ENCODE peak calls at places on chromosomes 11 and 22, in four cellular contexts. N, Q, T and F are unnamed samples.
A peak's percentile ranks its signal among the peaks of the same experiment; 100 is the strongest.

GRCh38 chr22:24994070-24994763 is 41.7 kb downstream of the KIAA1671 start:
- DNase-seq in T (no peak), N (no peak), Q (no peak), F (no peak)

GRCh38 chr11:105000797-105001196 is 22.2 kb downstream of the CASP5 start:
- DNase-seq in N (peak; percentile 49), T (no peak), Q (no peak), F (no peak)

GRCh38 chr11:84105148-84105547 is 819.0 kb upstream of the CCDC90B start:
- DNase-seq in T (no peak), Q (no peak), N (no peak), F (no peak)

GRCh38 chr22:18063311-18063710 is 14.5 kb upstream of the PEX26 start:
- DNase-seq in Q (no peak), T (no peak), N (no peak), F (no peak)

GRCh38 chr11:68337399-68337835 is 25.0 kb downstream of the LRP5 start:
- DNase-seq in T (no peak), N (no peak), Q (no peak), F (no peak)

GRCh38 chr11:35167451-35167954 is 28.5 kb downstream of the CD44 start:
- DNase-seq in T (peak; percentile 59), N (no peak), Q (no peak), F (no peak)

GRCh38 chr22:45008853-45009751 is 703 bp downstream of the PHF21B start:
- DNase-seq in N (no peak), T (peak; percentile 9), Q (no peak), F (peak; percentile 26)

GRCh38 chr22:32528316-32528715 is 53.7 kb downstream of the FBXO7 start:
- DNase-seq in N (no peak), Q (no peak), T (no peak), F (no peak)

GRCh38 chr22:46433318-46433717 is 97.8 kb downstream of the TRMU start:
- DNase-seq in N (no peak), T (no peak), Q (no peak), F (peak; percentile 29)

GRCh38 chr11:114886644-114887259 is 208.4 kb downstream of the NXPE2 start:
- DNase-seq in T (no peak), N (no peak), Q (no peak), F (no peak)

GRCh38 chr22:29270475-29271271 is 2.6 kb downstream of the EWSR1 start:
- DNase-seq in Q (no peak), T (peak; percentile 28), N (no peak), F (no peak)

GRCh38 chr11:43035011-43035564 is 276.7 kb upstream of the API5 start:
- DNase-seq in Q (no peak), N (no peak), T (no peak), F (no peak)

GRCh38 chr11:68009391-68010000 is 631 bp upstream of the ALDH3B1 start:
- DNase-seq in N (no peak), T (peak; percentile 58), Q (peak; percentile 48), F (no peak)

GRCh38 chr22:36037102-36037758 is 8.6 kb upstream of the RBFOX2 start:
- DNase-seq in Q (no peak), N (no peak), T (no peak), F (no peak)

DNA sequence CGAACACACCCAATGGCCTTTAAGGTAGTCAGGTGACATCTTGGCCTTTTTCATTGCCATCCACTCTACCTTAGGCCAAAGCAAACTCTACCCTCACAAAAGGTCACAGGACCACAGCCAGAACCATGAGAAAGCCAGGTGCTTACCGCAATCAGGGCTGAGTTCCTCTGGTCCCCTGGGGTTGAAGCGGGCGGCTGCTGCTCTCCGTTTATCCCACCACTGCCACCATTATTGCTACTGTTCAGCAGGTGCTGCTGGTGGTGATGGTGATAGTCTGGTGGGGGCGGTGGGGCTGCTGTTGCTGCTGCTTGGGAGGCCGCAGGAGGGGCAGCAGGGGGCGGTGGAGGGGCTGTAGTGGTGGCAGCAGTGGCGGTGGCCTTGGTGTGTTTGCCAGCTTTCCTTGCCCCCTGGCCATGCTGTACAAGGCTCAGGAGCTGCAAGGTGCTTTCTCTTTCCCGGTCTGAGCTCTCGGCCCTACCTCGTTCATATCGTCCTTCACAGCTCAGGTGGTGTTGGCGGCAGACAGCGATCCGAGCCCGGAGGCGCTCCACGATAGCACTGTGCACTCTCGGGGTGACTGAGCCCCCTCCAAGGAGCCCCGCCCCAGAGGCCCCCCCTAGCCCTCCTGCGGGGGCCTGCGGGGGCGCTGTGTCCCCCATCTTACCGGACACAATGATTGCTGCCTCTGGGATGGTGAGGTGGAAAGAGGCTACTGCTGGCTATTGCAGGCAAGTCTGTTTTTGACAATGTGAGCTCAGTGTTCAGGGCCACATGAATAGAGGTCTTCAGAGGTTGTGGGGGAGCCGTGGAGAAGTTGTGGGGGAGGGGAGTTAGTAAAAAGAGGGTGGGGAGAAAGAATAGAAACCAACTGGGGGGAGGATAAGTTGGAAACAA is 1.5 kb downstream of the MAML2 start:
- DNase-seq in N (peak; percentile 73), Q (peak; percentile 83), T (peak; percentile 71), F (peak; percentile 86)
- H3K4me3 ChIP-seq in N (peak overlapping the region; percentile 99), Q (peak overlapping the region; percentile 80), T (peak overlapping the region; percentile 83), F (peak overlapping the region; percentile 85)

GRCh38 chr22:38966942-38967341 is 9.5 kb downstream of the APOBEC3A start:
- DNase-seq in N (no peak), Q (no peak), T (no peak), F (no peak)
- H3K4me3 ChIP-seq in N (no peak overlapping the region), Q (no peak overlapping the region), T (no peak overlapping the region), F (no peak overlapping the region)

DNA sequence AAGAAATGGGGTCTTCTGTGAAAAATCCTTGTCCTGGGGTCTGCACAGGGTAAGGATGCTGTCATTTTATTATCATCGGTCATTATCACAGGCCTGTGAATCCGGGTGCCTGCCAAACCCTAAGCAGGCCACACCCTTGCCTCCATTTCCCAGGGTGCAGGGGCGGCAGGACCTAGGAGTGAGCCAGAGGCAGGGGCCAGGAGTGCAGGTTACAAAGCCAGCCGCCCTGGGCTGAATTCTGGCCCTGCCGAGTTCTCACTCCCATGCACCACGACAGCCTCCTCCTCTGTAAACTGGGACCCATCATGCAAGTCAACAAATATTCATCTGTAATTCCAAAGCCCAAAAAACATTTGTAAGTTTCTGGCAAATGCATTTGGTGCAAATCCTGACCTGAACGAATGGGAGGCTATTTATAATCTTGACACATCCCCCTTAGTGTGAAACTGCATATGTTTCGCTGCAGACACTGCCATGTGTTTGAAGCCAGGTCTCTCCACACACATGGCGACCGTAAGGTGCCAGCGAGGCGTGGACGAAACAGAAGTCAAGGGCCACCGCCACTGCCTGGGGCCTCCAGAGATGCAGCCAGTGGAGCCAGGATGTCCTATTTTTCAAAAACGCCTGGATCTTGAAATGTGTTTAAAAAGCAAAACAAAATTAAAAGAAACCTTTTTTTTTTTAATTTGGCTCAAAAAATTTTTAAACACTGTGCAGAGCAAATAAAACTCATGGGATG is 6.7 kb downstream of the CD5 start:
- DNase-seq in Q (peak; percentile 36), N (no peak), T (no peak), F (no peak)
- H3K4me3 ChIP-seq in Q (no peak overlapping the region), N (no peak overlapping the region), T (no peak overlapping the region), F (no peak overlapping the region)

GRCh38 chr11:120058931-120059330 is 79.0 kb downstream of the TRIM29 start:
- DNase-seq in T (no peak), Q (no peak), N (no peak), F (no peak)
- H3K4me3 ChIP-seq in T (no peak overlapping the region), Q (no peak overlapping the region), N (no peak overlapping the region), F (no peak overlapping the region)

DNA sequence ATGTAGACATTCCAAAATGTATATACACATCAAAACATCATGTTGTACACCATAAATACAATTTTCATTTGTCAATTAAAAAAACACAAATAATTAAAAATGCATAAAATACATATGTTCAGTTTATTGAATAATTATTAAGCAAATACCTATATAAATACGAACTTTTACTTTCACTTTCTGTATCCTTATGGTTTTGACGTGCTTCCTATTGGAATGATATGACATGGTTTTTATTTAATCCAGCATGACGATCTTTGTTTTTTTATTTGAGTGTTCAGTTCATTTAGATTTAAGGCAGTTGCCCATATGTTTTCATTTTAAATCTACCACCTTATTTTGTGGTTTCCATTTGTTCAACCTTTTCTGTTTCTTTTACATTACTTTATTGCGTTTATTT is 198.3 kb upstream of the PLET1 start:
- DNase-seq in N (no peak), T (peak; percentile 4), Q (no peak), F (no peak)
- H3K4me3 ChIP-seq in N (no peak overlapping the region), T (peak overlapping the region; percentile 8), Q (no peak overlapping the region), F (no peak overlapping the region)

DNA sequence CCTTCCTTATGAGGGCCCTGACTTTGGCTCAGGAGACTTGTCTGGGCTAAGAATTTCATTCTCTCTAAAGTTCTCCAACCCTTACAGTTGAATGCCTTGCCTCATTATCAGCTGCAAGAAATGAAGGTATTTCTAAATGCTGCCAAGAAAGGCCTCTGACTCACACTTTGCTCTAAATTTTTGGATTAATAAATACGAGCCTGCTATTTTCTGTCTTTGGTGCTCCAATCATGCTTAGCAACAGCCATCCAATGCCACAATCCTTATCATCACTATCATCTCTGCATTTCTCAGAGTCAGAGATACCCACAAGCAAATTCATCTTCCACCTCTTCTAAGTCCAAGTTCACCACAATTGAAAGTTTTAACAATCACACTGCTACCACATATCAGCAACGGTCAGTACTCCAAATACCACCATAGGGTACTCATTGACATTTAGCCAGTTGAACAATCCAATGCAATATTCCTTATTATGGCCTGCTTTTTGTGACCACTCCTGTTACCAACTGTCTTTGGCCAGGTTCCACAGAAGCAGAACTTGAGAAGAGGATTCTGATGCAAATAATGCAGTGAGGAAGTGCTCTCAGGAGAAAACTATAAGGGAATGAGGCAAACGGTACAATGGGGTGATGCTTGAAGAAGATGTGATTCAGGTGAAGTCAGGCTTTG is 5.7 kb downstream of the PATE2 start:
- DNase-seq in N (no peak), Q (no peak), T (peak; percentile 60), F (no peak)
- H3K4me3 ChIP-seq in N (no peak overlapping the region), Q (no peak overlapping the region), T (no peak overlapping the region), F (no peak overlapping the region)

DNA sequence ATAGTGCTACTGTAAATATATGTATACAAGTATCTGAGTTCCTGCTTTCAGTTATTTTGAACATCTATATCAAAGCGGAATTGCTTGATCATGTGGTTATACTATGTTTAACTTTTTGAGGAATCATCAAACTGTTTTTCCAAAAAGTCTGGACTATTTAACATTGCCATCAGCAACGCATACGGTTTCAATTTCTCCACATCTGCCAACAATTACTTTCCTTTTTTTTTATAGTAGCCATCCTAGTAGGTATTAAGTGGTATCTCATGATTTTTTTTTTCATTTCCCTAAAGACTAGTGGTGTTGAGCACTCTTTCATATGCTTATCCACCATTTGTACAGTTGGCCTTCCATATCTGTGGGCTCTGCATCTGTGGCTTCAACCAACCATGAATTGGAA is 1.3 kb upstream of the UBE4A start:
- DNase-seq in T (no peak), N (no peak), Q (no peak), F (no peak)
- H3K4me3 ChIP-seq in T (no peak overlapping the region), N (no peak overlapping the region), Q (no peak overlapping the region), F (no peak overlapping the region)

DNA sequence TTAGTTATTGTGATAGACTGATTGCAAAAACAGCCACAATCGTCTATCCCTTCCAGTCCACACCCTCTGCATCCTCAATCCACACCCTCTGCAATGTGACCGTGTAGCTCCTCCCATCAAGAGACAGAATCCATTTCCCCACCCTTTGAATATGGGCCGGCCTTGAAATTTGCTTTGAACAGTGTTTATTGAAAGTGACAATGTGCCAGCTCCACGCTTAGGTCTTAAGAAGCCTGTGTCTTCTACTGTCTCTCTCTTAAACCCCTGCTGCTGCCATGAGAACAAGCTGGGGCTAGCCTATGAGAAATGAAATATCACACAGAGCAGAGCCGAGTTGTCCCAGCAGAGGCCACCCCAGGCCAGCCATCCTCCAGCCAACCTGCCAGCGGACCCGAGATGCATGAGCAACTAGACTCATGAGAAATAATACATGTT is 22.3 kb upstream of the MICAL2 start:
- DNase-seq in N (peak; percentile 19), T (peak; percentile 83), Q (no peak), F (no peak)
- H3K4me3 ChIP-seq in N (peak overlapping the region; percentile 14), T (no peak overlapping the region), Q (no peak overlapping the region), F (no peak overlapping the region)